ENCODE peak calls at places on chromosome 5, in ten cellular contexts. J, R, Y, T, K, U, W, Q, N and L are unnamed samples. For H3K4me1, the result is how much of the 10 kb centered on the place peaks cover.

GRCh38 chr5:120765189-120765588 is 301.1 kb downstream of the PRR16 start:
- DNase-seq in U (no peak), J (no peak), K (no peak), R (no peak), Y (no peak), T (no peak), W (no peak), Q (no peak), N (no peak), L (no peak)

GRCh38 chr5:135313946-135314345 is 85.1 kb downstream of the MACROH2A1 start:
- DNase-seq in K (no peak), T (no peak), W (no peak), J (no peak), Y (no peak), R (no peak), Q (peak), U (no peak), N (peak), L (no peak)

GRCh38 chr5:37710965-37711364 is 128.9 kb downstream of the GDNF start:
- DNase-seq in K (no peak), U (no peak), T (no peak), Y (no peak), R (no peak), N (no peak), W (no peak), J (no peak), Q (no peak), L (no peak)

GRCh38 chr5:134055015-134055414 is 50.2 kb upstream of the VDAC1 start:
- DNase-seq in Q (no peak), W (no peak), Y (no peak), U (no peak), R (no peak), J (no peak), N (no peak), K (no peak), T (no peak), L (no peak)

GRCh38 chr5:138722518-138722917 is 30.7 kb upstream of the CTNNA1 start:
- DNase-seq in Y (peak), K (no peak), R (no peak), Q (peak), N (no peak), U (no peak), J (no peak), T (peak), W (no peak), L (no peak)

GRCh38 chr5:62578540-62578939 is at the start of gene LRRC70:
- DNase-seq in Y (peak), T (no peak), J (no peak), R (no peak), N (no peak), K (no peak), W (peak), U (no peak), Q (no peak), L (no peak)

GRCh38 chr5:103519550-103519949 is 43.0 kb downstream of the NUDT12 start:
- DNase-seq in Y (peak), N (no peak), W (no peak), U (no peak), R (no peak), Q (peak), T (no peak), J (no peak), K (no peak), L (no peak)

GRCh38 chr5:176529116-176529823 is 7.9 kb downstream of the RNF44 start:
- DNase-seq in J (no peak), U (peak), T (no peak), K (no peak), W (no peak), R (peak), Y (no peak), Q (no peak), N (no peak), L (no peak)

GRCh38 chr5:113047733-113048652 is 71.4 kb downstream of the DCP2 start:
- DNase-seq in Q (no peak), R (peak), W (no peak), N (no peak), Y (no peak), K (no peak), J (no peak), U (no peak), T (no peak), L (no peak)

GRCh38 chr5:127589309-127590036 is 59.4 kb upstream of the CTXN3 start:
- DNase-seq in Q (no peak), T (no peak), R (no peak), K (no peak), N (no peak), J (no peak), Y (peak), W (no peak), U (no peak), L (no peak)

GRCh38 chr5:126251024-126251423 is 172.2 kb upstream of the GRAMD2B start:
- DNase-seq in Y (no peak), T (no peak), K (no peak), N (no peak), J (no peak), W (no peak), R (no peak), Q (no peak), U (no peak), L (no peak)

GRCh38 chr5:124274949-124275348 is 471.5 kb downstream of the ZNF608 start:
- DNase-seq in T (no peak), N (no peak), K (no peak), Q (no peak), J (no peak), U (no peak), W (no peak), R (no peak), Y (no peak), L (no peak)

GRCh38 chr5:80156156-80156555 is 99.7 kb downstream of the SERINC5 start:
- DNase-seq in J (no peak), K (no peak), W (no peak), R (no peak), N (no peak), T (no peak), U (no peak), Q (no peak), Y (no peak), L (no peak)

GRCh38 chr5:140966293-140967225 is at the start of gene PCDHAC2:
- DNase-seq in T (peak), Q (peak), U (peak), Y (peak), W (peak), N (no peak), J (no peak), R (peak), K (peak), L (peak)

GRCh38 chr5:32421075-32421474 is 23.5 kb downstream of the ZFR start:
- DNase-seq in R (no peak), W (no peak), N (no peak), K (no peak), Q (no peak), T (no peak), J (no peak), Y (no peak), U (no peak), L (no peak)

GRCh38 chr5:125256296-125256695 is 509.9 kb upstream of the ZNF608 start:
- DNase-seq in U (no peak), Q (no peak), T (no peak), J (no peak), Y (no peak), R (no peak), W (no peak), N (no peak), K (no peak), L (no peak)

GRCh38 chr5:102271759-102272158 is 24.3 kb downstream of the SLCO4C1 start:
- DNase-seq in R (no peak), J (no peak), T (no peak), Q (no peak), Y (no peak), U (no peak), N (no peak), K (no peak), W (no peak), L (no peak)

GRCh38 chr5:120882042-120882775 is 418.1 kb downstream of the PRR16 start:
- DNase-seq in W (no peak), Q (no peak), Y (peak), J (no peak), R (no peak), T (no peak), U (no peak), K (no peak), N (no peak), L (no peak)

GRCh38 chr5:132064140-132064539 is 3.7 kb downstream of the IL3 start:
- DNase-seq in N (no peak), Q (no peak), Y (no peak), R (peak), J (no peak), W (no peak), T (no peak), U (peak), K (peak), L (peak)

GRCh38 chr5:147782053-147783028 is at the start of gene JAKMIP2:
- DNase-seq in Y (peak), J (peak), Q (peak), R (peak), K (peak), N (no peak), U (peak), W (peak), T (peak), L (peak)

GRCh38 chr5:147789820-147790219 is 7.3 kb upstream of the JAKMIP2 start:
- DNase-seq in K (no peak), Q (no peak), N (no peak), R (no peak), W (no peak), J (no peak), T (no peak), U (no peak), Y (no peak), L (no peak)

GRCh38 chr5:147784596-147784995 is 2.1 kb upstream of the JAKMIP2 start:
- DNase-seq in Y (no peak), U (no peak), J (no peak), K (no peak), N (no peak), R (no peak), Q (no peak), T (no peak), W (no peak), L (no peak)

GRCh38 chr5:147788023-147788422 is 5.5 kb upstream of the JAKMIP2 start:
- DNase-seq in Q (no peak), U (no peak), W (no peak), Y (no peak), N (no peak), K (no peak), T (no peak), R (no peak), J (no peak), L (no peak)

DNA sequence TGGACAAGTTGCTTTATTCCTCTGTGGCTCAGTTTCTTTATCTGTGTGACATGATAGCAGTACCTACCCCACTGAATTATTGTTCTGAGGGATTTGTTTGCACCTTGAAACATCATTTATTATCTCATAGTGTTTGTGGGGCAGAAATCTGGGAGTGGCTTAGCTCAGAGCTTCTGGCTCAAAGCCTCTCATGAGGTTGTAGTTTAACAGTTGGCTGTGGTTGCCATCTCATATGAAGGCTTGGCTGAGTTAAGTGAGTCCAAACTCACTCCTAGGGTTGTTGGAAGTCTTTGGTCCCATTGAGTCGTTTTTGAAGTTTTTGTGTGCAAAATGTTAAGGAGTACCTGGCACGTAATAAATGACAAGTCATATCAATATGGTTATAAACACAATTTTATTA is 3.6 kb upstream of the JAKMIP2 start:
- DNase-seq in Q (no peak), T (no peak), U (no peak), W (no peak), K (no peak), R (no peak), N (no peak), J (no peak), Y (no peak), L (no peak)
- H3K4me1 ChIP-seq in Q (under half), T (under half), U (under half), W (under half), K (under half), R (under half), N (under half), J (under half), Y (under half), L (under half)

GRCh38 chr5:1052641-1053390 is 44.2 kb downstream of the NKD2 start:
- DNase-seq in W (no peak), J (no peak), Q (no peak), K (no peak), N (no peak), Y (peak), U (no peak), R (peak), T (no peak), L (no peak)
- H3K4me1 ChIP-seq in W (under half), J (under half), Q (under half), K (under half), N (under half), Y (under half), U (under half), R (under half), T (under half), L (under half)

GRCh38 chr5:10566556-10567068 is 2.7 kb downstream of the ANKRD33B start:
- DNase-seq in N (no peak), T (no peak), R (no peak), J (no peak), Y (no peak), K (no peak), Q (no peak), W (no peak), U (no peak), L (no peak)

GRCh38 chr5:10563132-10563939 is 534 bp upstream of the ANKRD33B start:
- DNase-seq in U (peak), W (no peak), K (peak), R (peak), T (no peak), Y (peak), N (peak), Q (peak), J (peak), L (peak)

GRCh38 chr5:10563940-10564837 is at the start of gene ANKRD33B:
- DNase-seq in N (peak), R (peak), U (peak), Y (peak), W (no peak), Q (peak), T (peak), J (peak), K (peak), L (peak)

GRCh38 chr5:10565785-10566506 is 2.1 kb downstream of the ANKRD33B start:
- DNase-seq in Q (no peak), Y (no peak), J (no peak), R (no peak), N (no peak), W (no peak), K (no peak), U (no peak), T (no peak), L (no peak)

GRCh38 chr5:10564838-10565784 is 1.2 kb downstream of the ANKRD33B start:
- DNase-seq in U (peak), K (peak), W (no peak), T (no peak), N (no peak), J (no peak), Q (no peak), R (no peak), Y (peak), L (peak)
- H3K4me1 ChIP-seq in U (under half), K (under half), W (under half), T (under half), N (under half), J (under half), Q (under half), R (under half), Y (under half), L (under half)

DNA sequence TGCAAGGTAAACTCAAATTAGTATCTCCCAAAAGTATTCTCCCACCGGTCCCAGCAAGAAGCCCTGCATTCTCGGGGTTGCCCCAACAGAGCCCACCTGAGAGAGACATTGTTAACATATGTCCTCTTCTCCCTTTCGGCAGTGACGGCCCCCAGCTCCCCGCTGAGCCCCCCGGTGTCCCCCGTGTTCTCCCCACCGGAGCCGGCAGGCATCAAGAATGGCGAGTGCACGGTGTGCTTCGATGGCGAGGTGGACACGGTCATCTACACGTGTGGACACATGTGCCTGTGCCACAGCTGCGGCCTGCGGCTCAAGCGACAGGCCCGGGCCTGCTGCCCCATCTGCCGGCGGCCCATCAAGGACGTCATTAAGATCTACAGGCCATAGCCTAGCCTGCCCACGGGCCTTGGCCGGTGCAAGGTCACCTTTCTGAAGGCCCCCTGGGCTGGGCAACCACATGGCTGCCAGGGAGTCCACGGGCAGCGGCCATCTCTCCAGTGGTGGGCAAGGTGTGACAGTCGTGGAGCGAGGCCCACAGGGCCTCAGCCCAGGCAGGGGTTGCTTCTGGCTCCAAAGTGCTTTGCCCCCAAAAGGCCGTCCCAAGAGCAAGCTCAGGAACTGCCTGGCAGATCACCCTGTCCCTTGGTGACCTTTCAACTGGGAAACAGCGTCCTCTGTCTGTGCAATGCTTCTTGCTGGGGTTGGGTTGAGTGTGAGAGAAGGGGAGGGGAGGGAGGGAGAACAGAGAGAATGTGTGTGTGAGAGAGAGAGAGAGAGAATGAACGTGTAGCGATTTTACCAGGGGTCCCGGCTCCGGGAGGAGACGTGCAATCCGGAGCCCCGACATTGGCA is 45.7 kb downstream of the NEURL1B start:
- DNase-seq in W (no peak), T (no peak), Q (no peak), J (no peak), U (peak), K (no peak), N (no peak), Y (no peak), R (peak), L (no peak)
- H3K4me1 ChIP-seq in W (under half), T (under half), Q (under half), J (under half), U (under half), K (under half), N (under half), Y (under half), R (under half), L (under half)

DNA sequence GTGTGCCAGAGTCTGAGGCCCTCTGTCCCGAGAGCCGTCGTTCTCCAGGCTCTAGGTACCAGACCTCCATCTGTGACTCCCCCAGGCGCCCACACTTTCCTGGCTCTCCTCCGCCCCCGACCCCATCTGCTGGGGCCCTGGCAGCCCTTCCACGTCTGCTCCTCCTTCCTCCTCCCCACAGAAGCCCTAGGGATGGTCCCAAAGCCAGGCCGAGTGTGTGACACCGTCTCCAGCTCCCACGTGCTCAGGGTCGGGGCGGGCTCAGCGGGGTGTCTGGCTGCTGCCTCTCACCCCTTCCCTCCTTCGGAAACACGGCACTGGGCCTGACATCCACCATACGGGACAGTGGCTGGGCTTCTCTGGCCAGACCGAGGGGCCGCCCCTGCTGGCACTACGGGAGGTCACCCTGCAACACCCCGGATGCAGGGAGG is 20.5 kb upstream of the SLC6A19 start:
- DNase-seq in T (no peak), U (no peak), W (no peak), R (peak), Q (no peak), N (no peak), K (peak), J (no peak), Y (no peak), L (no peak)
- H3K4me1 ChIP-seq in T (under half), U (under half), W (under half), R (under half), Q (under half), N (under half), K (half or more), J (under half), Y (under half), L (under half)

GRCh38 chr5:96825243-96825642 is 17.5 kb upstream of the ERAP1 start:
- DNase-seq in Y (no peak), T (no peak), K (no peak), W (no peak), N (no peak), Q (no peak), R (no peak), J (no peak), U (no peak), L (no peak)
- H3K4me1 ChIP-seq in Y (under half), T (under half), K (under half), W (under half), N (under half), Q (under half), R (under half), J (under half), U (under half), L (under half)

GRCh38 chr5:93054424-93055165 is 526.4 kb downstream of the NR2F1-AS1 start:
- DNase-seq in U (no peak), J (no peak), T (no peak), W (no peak), Q (no peak), N (no peak), R (no peak), Y (no peak), K (no peak), L (no peak)

GRCh38 chr5:93055556-93055955 is 525.5 kb downstream of the NR2F1-AS1 start:
- DNase-seq in U (no peak), T (no peak), Q (no peak), W (no peak), N (no peak), K (no peak), Y (no peak), R (no peak), J (no peak), L (no peak)

GRCh38 chr5:93057311-93057710 is 523.7 kb downstream of the NR2F1-AS1 start:
- DNase-seq in N (no peak), K (no peak), Y (peak), R (no peak), T (no peak), J (no peak), Q (no peak), W (no peak), U (no peak), L (no peak)

GRCh38 chr5:93053825-93054224 is 527.2 kb downstream of the NR2F1-AS1 start:
- DNase-seq in U (no peak), Y (no peak), Q (no peak), K (no peak), T (no peak), W (no peak), N (no peak), R (no peak), J (no peak), L (no peak)

DNA sequence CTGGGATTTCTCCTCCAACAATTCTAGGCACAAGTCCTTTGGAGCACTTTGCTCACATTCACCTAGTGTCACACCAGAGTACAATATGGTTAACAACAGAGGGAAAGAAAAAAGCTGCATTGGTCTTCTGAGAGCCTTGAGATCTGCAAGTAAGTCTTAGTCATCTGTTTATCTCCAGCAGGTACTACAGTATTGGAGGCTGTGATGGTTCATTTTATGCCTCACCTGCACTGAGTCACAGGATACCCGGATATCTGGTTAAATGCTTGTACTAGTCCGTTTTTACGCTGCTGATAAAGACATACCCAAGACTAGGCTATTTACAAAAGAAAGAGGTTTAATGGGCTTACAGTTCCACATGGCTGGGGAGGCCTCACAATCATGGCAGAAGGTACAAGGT is 525.0 kb downstream of the NR2F1-AS1 start:
- DNase-seq in T (no peak), Y (no peak), Q (no peak), W (no peak), U (no peak), R (no peak), J (no peak), N (no peak), K (no peak), L (no peak)
- H3K4me1 ChIP-seq in T (under half), Y (under half), Q (under half), W (under half), U (under half), R (under half), J (under half), N (under half), K (under half), L (under half)

DNA sequence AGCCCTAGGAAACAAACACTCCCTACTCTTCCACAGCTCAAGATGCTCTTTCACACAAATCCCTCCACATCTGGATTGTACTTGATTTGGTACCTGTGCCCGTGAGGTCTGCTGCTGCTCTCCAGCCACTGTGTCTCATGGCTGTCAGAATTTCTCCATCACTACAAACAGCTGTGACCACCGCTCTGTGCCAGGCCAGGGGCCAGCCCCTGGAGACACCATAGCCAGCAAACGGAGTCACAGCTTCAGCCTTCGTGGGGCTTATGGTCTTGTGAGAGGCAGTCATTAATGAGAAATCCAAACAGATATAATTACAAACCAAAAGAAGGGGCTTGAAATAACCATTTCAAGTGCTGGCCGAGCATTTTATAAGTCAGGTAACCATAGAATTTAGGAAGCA is 43.6 kb downstream of the ADAM19 start:
- DNase-seq in K (no peak), J (no peak), R (no peak), T (no peak), W (no peak), Q (no peak), Y (no peak), U (no peak), N (no peak), L (no peak)
- H3K4me1 ChIP-seq in K (under half), J (under half), R (under half), T (under half), W (under half), Q (under half), Y (under half), U (under half), N (under half), L (under half)

GRCh38 chr5:149489605-149490037 is 61.6 kb downstream of the CSNK1A1 start:
- DNase-seq in Y (no peak), W (no peak), R (no peak), U (no peak), T (no peak), Q (no peak), K (peak), J (no peak), N (peak), L (no peak)
- H3K4me1 ChIP-seq in Y (under half), W (under half), R (under half), U (under half), T (under half), Q (under half), K (under half), J (under half), N (under half), L (under half)